ENCODE peak calls at places on chromosomes 3 and 15, in eight cellular contexts. W, Q, O, Z, B, J, D and Y are unnamed samples.

GRCh38 chr3:28348286-28348636 is 260 bp upstream of the ZCWPW2 start:
- DNase-seq in B (no peak), Z (peak; percentile 91), D (peak; percentile 50), Q (peak; percentile 73), J (no peak), O (no peak), W (no peak), Y (no peak)

GRCh38 chr3:15331072-15331605 is 1.2 kb downstream of the SH3BP5 start:
- DNase-seq in Z (no peak), B (no peak), W (no peak), O (no peak), J (no peak), D (no peak), Q (no peak), Y (no peak)

GRCh38 chr3:56366641-56366984 is 101.7 kb downstream of the ERC2 start:
- DNase-seq in B (no peak), Q (no peak), Z (no peak), D (no peak), O (no peak), J (no peak), W (no peak), Y (no peak)

GRCh38 chr15:70234256-70234965 is 136.7 kb upstream of the TLE3 start:
- DNase-seq in B (peak; percentile 33), Z (no peak), O (peak; percentile 44), J (no peak), W (no peak), Q (no peak), D (peak; percentile 81), Y (no peak)

GRCh38 chr3:64184621-64185020 is 40.6 kb downstream of the PRICKLE2 start:
- DNase-seq in Q (no peak), O (no peak), Z (peak; percentile 89), D (no peak), J (no peak), W (no peak), B (no peak), Y (no peak)

GRCh38 chr3:10570196-10570946 is 65.0 kb upstream of the ATP2B2 start:
- DNase-seq in Z (no peak), W (no peak), B (no peak), D (no peak), O (no peak), J (no peak), Q (no peak), Y (no peak)

GRCh38 chr3:68893600-68894239 is 38.6 kb downstream of the TAFA4 start:
- DNase-seq in J (no peak), O (no peak), W (no peak), B (peak; percentile 48), Q (no peak), D (no peak), Z (peak; percentile 56), Y (no peak)

GRCh38 chr3:78894787-78895186 is 873.0 kb downstream of the ROBO1 start:
- DNase-seq in Z (no peak), B (no peak), J (no peak), D (no peak), Q (no peak), W (no peak), O (no peak), Y (no peak)

GRCh38 chr15:63291507-63291906 is 14.1 kb downstream of the APH1B start:
- DNase-seq in D (peak; percentile 82), J (no peak), Q (no peak), W (no peak), B (peak; percentile 8), O (no peak), Z (peak; percentile 30), Y (no peak)

GRCh38 chr15:83194527-83194926 is 13.1 kb downstream of the HDGFL3 start:
- DNase-seq in B (no peak), Q (no peak), D (no peak), J (no peak), Z (no peak), W (no peak), O (no peak), Y (no peak)

GRCh38 chr3:89690649-89691048 is 583.2 kb downstream of the EPHA3 start:
- DNase-seq in D (no peak), Z (peak; percentile 10), Q (no peak), O (no peak), W (no peak), J (no peak), B (no peak), Y (no peak)

GRCh38 chr3:170418422-170419300 is at the start of gene CLDN11:
- DNase-seq in B (peak; percentile 53), Q (no peak), D (no peak), W (no peak), O (peak; percentile 75), Z (peak; percentile 18), J (peak; percentile 24), Y (peak; percentile 70)

GRCh38 chr3:7733933-7734332 is 767.7 kb upstream of the LMCD1 start:
- DNase-seq in D (no peak), Q (no peak), O (no peak), Z (no peak), W (no peak), B (no peak), J (no peak), Y (no peak)

GRCh38 chr15:95202569-95203349 is 971.4 kb downstream of the MCTP2 start:
- DNase-seq in W (no peak), B (no peak), Q (no peak), J (no peak), Z (peak; percentile 54), D (no peak), O (no peak), Y (no peak)

GRCh38 chr3:60025071-60026055 is 975.5 kb upstream of the CFAP20DC start:
- DNase-seq in J (no peak), D (peak; percentile 29), Q (no peak), W (no peak), Z (no peak), B (no peak), O (no peak), Y (no peak)

GRCh38 chr3:13215940-13216546 is 142.8 kb upstream of the IQSEC1 start:
- DNase-seq in Q (no peak), B (no peak), J (no peak), D (peak; percentile 6), O (no peak), W (no peak), Z (peak; percentile 24), Y (no peak)

GRCh38 chr3:87503901-87504498 is 227.6 kb upstream of the POU1F1 start:
- DNase-seq in Q (peak; percentile 20), B (peak; percentile 75), D (peak; percentile 19), O (no peak), Z (peak; percentile 86), J (no peak), W (no peak), Y (peak; percentile 16)

GRCh38 chr15:80982839-80983238 is 6.8 kb downstream of the MESD start:
- DNase-seq in O (no peak), B (no peak), Q (no peak), W (no peak), Z (no peak), D (no peak), J (no peak), Y (no peak)

GRCh38 chr15:80986487-80986886 is 3.1 kb downstream of the MESD start:
- DNase-seq in O (no peak), J (no peak), Z (no peak), D (no peak), W (no peak), B (no peak), Q (no peak), Y (no peak)

GRCh38 chr15:80985976-80986375 is 3.6 kb downstream of the MESD start:
- DNase-seq in Z (no peak), J (no peak), B (no peak), D (no peak), W (no peak), O (no peak), Q (no peak), Y (no peak)

GRCh38 chr15:80982205-80982604 is 7.4 kb downstream of the MESD start:
- DNase-seq in W (no peak), J (no peak), O (no peak), Z (no peak), D (no peak), Q (no peak), B (no peak), Y (no peak)

GRCh38 chr15:80984856-80985255 is 4.8 kb downstream of the MESD start:
- DNase-seq in Z (no peak), D (no peak), O (no peak), B (no peak), W (no peak), Q (no peak), J (no peak), Y (no peak)
- TF ChIP-seq CTCF in Z (no peak), D (no peak), O (no peak), B (no peak), W (no peak), Q (no peak), J (no peak), Y (no peak)

GRCh38 chr15:76060098-76060989 is 559 bp downstream of the TMEM266 start:
- DNase-seq in B (no peak), D (no peak), O (no peak), Z (no peak), J (peak; percentile 50), Q (no peak), W (no peak), Y (no peak)

GRCh38 chr15:76056931-76057330 is 2.9 kb upstream of the TMEM266 start:
- DNase-seq in D (no peak), Z (peak; percentile 88), O (no peak), W (no peak), J (no peak), B (peak; percentile 32), Q (no peak), Y (no peak)

GRCh38 chr15:76059320-76060097 is at the start of gene TMEM266:
- DNase-seq in O (no peak), D (no peak), Q (peak; percentile 47), J (peak; percentile 30), W (no peak), Z (peak; percentile 47), B (peak; percentile 89), Y (peak; percentile 82)

GRCh38 chr15:76057332-76058000 is 2.3 kb upstream of the TMEM266 start:
- DNase-seq in B (peak; percentile 68), D (no peak), Q (peak; percentile 60), O (no peak), J (no peak), W (peak; percentile 19), Z (peak; percentile 57), Y (peak; percentile 54)

GRCh38 chr15:76058714-76059319 is 968 bp upstream of the TMEM266 start:
- DNase-seq in Z (peak; percentile 34), Q (peak; percentile 8), J (no peak), D (no peak), W (no peak), B (peak; percentile 43), O (no peak), Y (peak; percentile 21)
- TF ChIP-seq CTCF in Z (peak; percentile 25), Q (no peak), J (no peak), D (no peak), W (no peak), B (peak; percentile 23), O (no peak), Y (no peak)

GRCh38 chr3:162777118-162777517 is 1280.5 kb downstream of the OTOL1 start:
- DNase-seq in D (no peak), O (no peak), Q (no peak), Z (no peak), J (no peak), B (peak; percentile 16), W (no peak), Y (no peak)
- TF ChIP-seq CTCF in D (no peak), O (no peak), Q (no peak), Z (no peak), J (no peak), B (peak; percentile 27), W (no peak), Y (no peak)

DNA sequence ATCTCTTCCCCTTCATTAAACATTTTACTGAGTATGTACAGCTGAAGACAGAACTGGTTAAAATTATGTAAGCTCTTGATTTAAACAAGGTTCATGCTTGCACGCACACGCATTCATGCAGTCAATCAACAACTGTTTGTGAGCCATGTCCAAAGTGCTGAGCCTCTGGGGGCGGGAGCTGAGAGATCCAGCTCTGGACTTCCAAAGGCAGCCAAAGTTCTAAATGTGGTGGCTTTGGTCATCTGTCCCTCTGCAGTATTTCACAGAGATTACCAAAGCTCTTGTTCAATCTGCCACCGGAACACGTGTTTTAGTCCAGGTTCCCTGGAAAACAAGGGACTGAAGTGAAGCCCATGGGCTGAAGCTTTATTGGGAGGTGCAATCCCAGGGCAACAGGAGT is 52.4 kb upstream of the SNRPA1 start:
- DNase-seq in B (no peak), D (no peak), O (no peak), Q (no peak), W (no peak), J (no peak), Z (no peak), Y (no peak)
- TF ChIP-seq CTCF in B (no peak), D (no peak), O (no peak), Q (no peak), W (no peak), J (no peak), Z (no peak), Y (no peak)